ENCODE peak calls at places on chromosomes 4 and X, in five cellular contexts. Q is stimulated activated naive CD8-positive, alpha-beta T cell treated with anti-CD3 and anti-CD28 coated beads, Interleukin-15, Interleukin-2, amounts not matched to agents 100 U/mL and 50 U/mL, for 24 hours; S is GM04504; X is Daoy; T is HCEC 1CT. O is an unnamed sample.

GRCh38 chrX:103431316-103431715 is 55.0 kb downstream of the BEX3 start:
- DNase-seq in S (no peak), Q (no peak), X (peak; percentile 9), T (peak; percentile 69), O (no peak)

GRCh38 chrX:30312858-30313257 is 3.7 kb upstream of the NR0B1 start:
- DNase-seq in Q (no peak), T (peak; percentile 1), S (no peak), X (no peak), O (no peak)

GRCh38 chr4:113394730-113395530 is 345.5 kb downstream of the ANK2 start:
- DNase-seq in Q (peak; percentile 39), S (peak; percentile 67), X (peak; percentile 59), T (peak; percentile 57), O (peak; percentile 41)

GRCh38 chr4:99024481-99025275 is 29.2 kb downstream of the METAP1 start:
- DNase-seq in S (no peak), X (no peak), T (no peak), Q (no peak), O (no peak)

GRCh38 chrX:41661366-41662095 is 27.2 kb upstream of the GPR34 start:
- DNase-seq in X (no peak), T (peak; percentile 22), Q (no peak), S (no peak), O (no peak)

GRCh38 chr4:72505314-72505744 is 63.7 kb downstream of the ADAMTS3 start:
- DNase-seq in Q (no peak), S (no peak), X (peak; percentile 2), T (no peak), O (peak; percentile 15)

GRCh38 chr4:65367306-65367705 is 303.0 kb downstream of the EPHA5 start:
- DNase-seq in X (no peak), S (no peak), T (no peak), Q (no peak), O (no peak)

GRCh38 chr4:17063870-17064269 is 165.4 kb upstream of the LDB2 start:
- DNase-seq in T (peak; percentile 76), X (no peak), S (peak; percentile 55), Q (no peak), O (no peak)

GRCh38 chr4:161466321-161466720 is 697.5 kb downstream of the FSTL5 start:
- DNase-seq in T (no peak), X (no peak), Q (no peak), S (no peak), O (no peak)

GRCh38 chr4:77148081-77148480 is 8.9 kb upstream of the CCNG2 start:
- DNase-seq in X (no peak), T (peak; percentile 1), Q (no peak), S (no peak), O (no peak)

GRCh38 chrX:7414753-7415152 is 266.8 kb upstream of the PUDP start:
- DNase-seq in S (no peak), X (no peak), T (no peak), Q (no peak), O (no peak)

GRCh38 chrX:116435597-116435996 is 809 bp upstream of the SLC6A14 start:
- DNase-seq in T (no peak), S (no peak), X (no peak), Q (no peak), O (no peak)

GRCh38 chr4:153115322-153116100 is 88.7 kb upstream of the TRIM2 start:
- DNase-seq in S (peak; percentile 42), Q (peak; percentile 75), X (peak; percentile 49), T (peak; percentile 73), O (no peak)

GRCh38 chr4:20368926-20369325 is 117.2 kb downstream of the SLIT2 start:
- DNase-seq in T (peak; percentile 34), S (peak; percentile 58), X (no peak), Q (no peak), O (no peak)

GRCh38 chr4:6782846-6783110 is 251 bp downstream of the KIAA0232 start:
- DNase-seq in Q (no peak), S (no peak), X (no peak), T (no peak), O (no peak)